ENCODE peak calls at places on chromosome 11, in eight cellular contexts. One of them, this sample, is unnamed.

GRCh38 chr11:13955971-13956421 is 6.5 kb upstream of the SPON1 start:
- DNase-seq in NCI-H1105 treated with DMSO at 0.1 percent for 48 hours: peak; percentile 68
- DNase-seq in stimulated activated CD4-positive, alpha-beta T cell treated with anti-CD3 and anti-CD28 coated beads, Interleukin-1b, Interleukin-23, amount 100 ng/mL, for 48 hours: peak; percentile 32
- DNase-seq in iris pigment epithelial cell: peak; percentile 65
- DNase-seq in brain microvascular endothelial cell: peak; percentile 33
- DNase-seq in COLO829: peak; percentile 32
- DNase-seq in anterior cingulate cortex: no peak
- DNase-seq in activated CD8-positive, alpha-beta memory T cell treated with anti-CD3 and anti-CD28 coated beads for 1 hour: no peak
- DNase-seq in this sample: no peak

GRCh38 chr11:14499178-14499559 is 442 bp downstream of the COPB1 start:
- DNase-seq in brain microvascular endothelial cell: no peak
- DNase-seq in activated CD8-positive, alpha-beta memory T cell treated with anti-CD3 and anti-CD28 coated beads for 1 hour: no peak
- DNase-seq in COLO829: no peak
- DNase-seq in stimulated activated CD4-positive, alpha-beta T cell treated with anti-CD3 and anti-CD28 coated beads, Interleukin-1b, Interleukin-23, amount 100 ng/mL, for 48 hours: peak; percentile 34
- DNase-seq in anterior cingulate cortex: no peak
- DNase-seq in iris pigment epithelial cell: peak; percentile 14
- DNase-seq in NCI-H1105 treated with DMSO at 0.1 percent for 48 hours: no peak
- DNase-seq in this sample: no peak

GRCh38 chr11:77753230-77753629 is 67.3 kb downstream of the RSF1 start:
- DNase-seq in brain microvascular endothelial cell: no peak
- DNase-seq in COLO829: no peak
- DNase-seq in activated CD8-positive, alpha-beta memory T cell treated with anti-CD3 and anti-CD28 coated beads for 1 hour: no peak
- DNase-seq in anterior cingulate cortex: no peak
- DNase-seq in NCI-H1105 treated with DMSO at 0.1 percent for 48 hours: no peak
- DNase-seq in stimulated activated CD4-positive, alpha-beta T cell treated with anti-CD3 and anti-CD28 coated beads, Interleukin-1b, Interleukin-23, amount 100 ng/mL, for 48 hours: no peak
- DNase-seq in iris pigment epithelial cell: no peak
- DNase-seq in this sample: no peak

GRCh38 chr11:119115484-119116234 is 5.7 kb upstream of the HINFP start:
- DNase-seq in activated CD8-positive, alpha-beta memory T cell treated with anti-CD3 and anti-CD28 coated beads for 1 hour: no peak
- DNase-seq in NCI-H1105 treated with DMSO at 0.1 percent for 48 hours: no peak
- DNase-seq in COLO829: no peak
- DNase-seq in iris pigment epithelial cell: no peak
- DNase-seq in brain microvascular endothelial cell: no peak
- DNase-seq in anterior cingulate cortex: no peak
- DNase-seq in stimulated activated CD4-positive, alpha-beta T cell treated with anti-CD3 and anti-CD28 coated beads, Interleukin-1b, Interleukin-23, amount 100 ng/mL, for 48 hours: peak; percentile 19
- DNase-seq in this sample: no peak

GRCh38 chr11:14414470-14415461 is 55.8 kb upstream of the RRAS2 start:
- DNase-seq in stimulated activated CD4-positive, alpha-beta T cell treated with anti-CD3 and anti-CD28 coated beads, Interleukin-1b, Interleukin-23, amount 100 ng/mL, for 48 hours: peak; percentile 78
- DNase-seq in iris pigment epithelial cell: peak; percentile 62
- DNase-seq in activated CD8-positive, alpha-beta memory T cell treated with anti-CD3 and anti-CD28 coated beads for 1 hour: peak; percentile 34
- DNase-seq in COLO829: no peak
- DNase-seq in brain microvascular endothelial cell: no peak
- DNase-seq in NCI-H1105 treated with DMSO at 0.1 percent for 48 hours: no peak
- DNase-seq in anterior cingulate cortex: no peak
- DNase-seq in this sample: no peak

GRCh38 chr11:95608093-95608492 is 181.5 kb downstream of the FAM76B start:
- DNase-seq in stimulated activated CD4-positive, alpha-beta T cell treated with anti-CD3 and anti-CD28 coated beads, Interleukin-1b, Interleukin-23, amount 100 ng/mL, for 48 hours: no peak
- DNase-seq in anterior cingulate cortex: no peak
- DNase-seq in brain microvascular endothelial cell: no peak
- DNase-seq in NCI-H1105 treated with DMSO at 0.1 percent for 48 hours: no peak
- DNase-seq in activated CD8-positive, alpha-beta memory T cell treated with anti-CD3 and anti-CD28 coated beads for 1 hour: no peak
- DNase-seq in COLO829: peak; percentile 56
- DNase-seq in iris pigment epithelial cell: no peak
- DNase-seq in this sample: no peak

GRCh38 chr11:61799665-61800284 is 7.1 kb downstream of the FEN1 start:
- DNase-seq in iris pigment epithelial cell: no peak
- DNase-seq in activated CD8-positive, alpha-beta memory T cell treated with anti-CD3 and anti-CD28 coated beads for 1 hour: no peak
- DNase-seq in COLO829: no peak
- DNase-seq in anterior cingulate cortex: no peak
- DNase-seq in stimulated activated CD4-positive, alpha-beta T cell treated with anti-CD3 and anti-CD28 coated beads, Interleukin-1b, Interleukin-23, amount 100 ng/mL, for 48 hours: no peak
- DNase-seq in brain microvascular endothelial cell: no peak
- DNase-seq in NCI-H1105 treated with DMSO at 0.1 percent for 48 hours: no peak
- DNase-seq in this sample: no peak

GRCh38 chr11:1088927-1089737 is 14.5 kb downstream of the MUC2 start:
- DNase-seq in COLO829: no peak
- DNase-seq in brain microvascular endothelial cell: no peak
- DNase-seq in NCI-H1105 treated with DMSO at 0.1 percent for 48 hours: no peak
- DNase-seq in anterior cingulate cortex: no peak
- DNase-seq in activated CD8-positive, alpha-beta memory T cell treated with anti-CD3 and anti-CD28 coated beads for 1 hour: no peak
- DNase-seq in stimulated activated CD4-positive, alpha-beta T cell treated with anti-CD3 and anti-CD28 coated beads, Interleukin-1b, Interleukin-23, amount 100 ng/mL, for 48 hours: no peak
- DNase-seq in iris pigment epithelial cell: no peak
- DNase-seq in this sample: no peak

GRCh38 chr11:48013269-48013901 is 33.0 kb downstream of the PTPRJ start:
- DNase-seq in COLO829: no peak
- DNase-seq in NCI-H1105 treated with DMSO at 0.1 percent for 48 hours: no peak
- DNase-seq in anterior cingulate cortex: no peak
- DNase-seq in brain microvascular endothelial cell: no peak
- DNase-seq in iris pigment epithelial cell: peak; percentile 77
- DNase-seq in stimulated activated CD4-positive, alpha-beta T cell treated with anti-CD3 and anti-CD28 coated beads, Interleukin-1b, Interleukin-23, amount 100 ng/mL, for 48 hours: peak; percentile 71
- DNase-seq in activated CD8-positive, alpha-beta memory T cell treated with anti-CD3 and anti-CD28 coated beads for 1 hour: no peak
- DNase-seq in this sample: no peak

GRCh38 chr11:95154514-95154913 is 64.9 kb downstream of the ENDOD1 start:
- DNase-seq in brain microvascular endothelial cell: no peak
- DNase-seq in COLO829: peak; percentile 56
- DNase-seq in stimulated activated CD4-positive, alpha-beta T cell treated with anti-CD3 and anti-CD28 coated beads, Interleukin-1b, Interleukin-23, amount 100 ng/mL, for 48 hours: peak; percentile 70
- DNase-seq in activated CD8-positive, alpha-beta memory T cell treated with anti-CD3 and anti-CD28 coated beads for 1 hour: no peak
- DNase-seq in iris pigment epithelial cell: peak; percentile 36
- DNase-seq in anterior cingulate cortex: no peak
- DNase-seq in NCI-H1105 treated with DMSO at 0.1 percent for 48 hours: peak; percentile 52
- DNase-seq in this sample: no peak

GRCh38 chr11:105466582-105467228 is 143.2 kb upstream of the GRIA4 start:
- DNase-seq in activated CD8-positive, alpha-beta memory T cell treated with anti-CD3 and anti-CD28 coated beads for 1 hour: no peak
- DNase-seq in anterior cingulate cortex: no peak
- DNase-seq in stimulated activated CD4-positive, alpha-beta T cell treated with anti-CD3 and anti-CD28 coated beads, Interleukin-1b, Interleukin-23, amount 100 ng/mL, for 48 hours: no peak
- DNase-seq in brain microvascular endothelial cell: peak; percentile 89
- DNase-seq in iris pigment epithelial cell: peak; percentile 95
- DNase-seq in NCI-H1105 treated with DMSO at 0.1 percent for 48 hours: peak; percentile 13
- DNase-seq in COLO829: peak; percentile 28
- DNase-seq in this sample: no peak

GRCh38 chr11:109000531-109000930 is 335.7 kb downstream of the DDX10 start:
- DNase-seq in activated CD8-positive, alpha-beta memory T cell treated with anti-CD3 and anti-CD28 coated beads for 1 hour: no peak
- DNase-seq in iris pigment epithelial cell: no peak
- DNase-seq in COLO829: no peak
- DNase-seq in NCI-H1105 treated with DMSO at 0.1 percent for 48 hours: no peak
- DNase-seq in stimulated activated CD4-positive, alpha-beta T cell treated with anti-CD3 and anti-CD28 coated beads, Interleukin-1b, Interleukin-23, amount 100 ng/mL, for 48 hours: no peak
- DNase-seq in anterior cingulate cortex: no peak
- DNase-seq in brain microvascular endothelial cell: no peak
- DNase-seq in this sample: no peak

GRCh38 chr11:27694992-27695391 is 5.3 kb downstream of the BDNF start:
- DNase-seq in stimulated activated CD4-positive, alpha-beta T cell treated with anti-CD3 and anti-CD28 coated beads, Interleukin-1b, Interleukin-23, amount 100 ng/mL, for 48 hours: no peak
- DNase-seq in COLO829: no peak
- DNase-seq in brain microvascular endothelial cell: no peak
- DNase-seq in anterior cingulate cortex: no peak
- DNase-seq in activated CD8-positive, alpha-beta memory T cell treated with anti-CD3 and anti-CD28 coated beads for 1 hour: no peak
- DNase-seq in NCI-H1105 treated with DMSO at 0.1 percent for 48 hours: peak; percentile 40
- DNase-seq in iris pigment epithelial cell: peak; percentile 43
- DNase-seq in this sample: no peak

GRCh38 chr11:82908311-82908710 is 6.8 kb downstream of the DDIAS start:
- DNase-seq in anterior cingulate cortex: no peak
- DNase-seq in stimulated activated CD4-positive, alpha-beta T cell treated with anti-CD3 and anti-CD28 coated beads, Interleukin-1b, Interleukin-23, amount 100 ng/mL, for 48 hours: no peak
- DNase-seq in NCI-H1105 treated with DMSO at 0.1 percent for 48 hours: no peak
- DNase-seq in activated CD8-positive, alpha-beta memory T cell treated with anti-CD3 and anti-CD28 coated beads for 1 hour: no peak
- DNase-seq in iris pigment epithelial cell: no peak
- DNase-seq in brain microvascular endothelial cell: no peak
- DNase-seq in COLO829: no peak
- DNase-seq in this sample: no peak

GRCh38 chr11:62974848-62975522 is 9.8 kb downstream of the SLC22A6 start:
- DNase-seq in stimulated activated CD4-positive, alpha-beta T cell treated with anti-CD3 and anti-CD28 coated beads, Interleukin-1b, Interleukin-23, amount 100 ng/mL, for 48 hours: no peak
- DNase-seq in anterior cingulate cortex: no peak
- DNase-seq in iris pigment epithelial cell: peak; percentile 12
- DNase-seq in COLO829: no peak
- DNase-seq in brain microvascular endothelial cell: no peak
- DNase-seq in activated CD8-positive, alpha-beta memory T cell treated with anti-CD3 and anti-CD28 coated beads for 1 hour: no peak
- DNase-seq in NCI-H1105 treated with DMSO at 0.1 percent for 48 hours: peak; percentile 89
- DNase-seq in this sample: no peak

This sample was measured in SIG-M5.